ENCODE peak calls at places on chromosomes 6 and 20, in nine cellular contexts. L is fibroblast of lung; W is spleen; P is effector memory CD4-positive, alpha-beta T cell; F is suprapubic skin; Y is A673; H is PC-3; D is aorta; Q is CD8-positive, alpha-beta T cell. O is an unnamed sample. For H3K36me3, the result is how much of the 10 kb centered on the place peaks cover.

GRCh38 chr6:157223021-157223430 is 100.3 kb downstream of the TMEM242 start:
- DNase-seq in D (no peak), Y (no peak), H (peak), W (peak), F (peak), P (no peak), L (no peak), Q (no peak), O (no peak)

GRCh38 chr6:10248378-10248843 is 166.5 kb downstream of the TFAP2A start:
- DNase-seq in W (no peak), P (no peak), L (peak), H (peak), Q (no peak), F (no peak), D (no peak), Y (peak), O (no peak)

GRCh38 chr20:22579119-22579427 is 5.3 kb downstream of the FOXA2 start:
- DNase-seq in D (no peak), P (no peak), Q (no peak), Y (no peak), L (no peak), F (no peak), W (no peak), H (no peak), O (no peak)

GRCh38 chr6:130993292-130993765 is 69.7 kb downstream of the EPB41L2 start:
- DNase-seq in Y (no peak), D (no peak), L (no peak), W (no peak), H (no peak), F (no peak), P (no peak), Q (no peak), O (no peak)

GRCh38 chr20:50418890-50419642 is 91.1 kb upstream of the PTPN1 start:
- DNase-seq in P (no peak), W (no peak), D (no peak), F (no peak), L (no peak), H (no peak), Y (no peak), Q (no peak), O (no peak)

GRCh38 chr6:154510144-154510905 is at the start of gene CNKSR3:
- DNase-seq in F (peak), Q (no peak), W (peak), D (peak), L (peak), H (peak), P (no peak), Y (peak), O (peak)

GRCh38 chr6:22028403-22028802 is 268.4 kb downstream of the PRL start:
- DNase-seq in W (no peak), P (no peak), F (no peak), L (no peak), D (no peak), H (no peak), Q (no peak), Y (no peak), O (no peak)

GRCh38 chr6:88360203-88360797 is 194.2 kb upstream of the CNR1 start:
- DNase-seq in H (peak), L (peak), W (no peak), P (no peak), D (no peak), F (no peak), Q (no peak), Y (no peak), O (no peak)

GRCh38 chr20:37564388-37565133 is 36.9 kb upstream of the BLCAP start:
- DNase-seq in F (no peak), Q (no peak), L (no peak), D (no peak), H (peak), Y (peak), P (no peak), W (peak), O (peak)

GRCh38 chr20:44496976-44497375 is 21.3 kb downstream of the TTPAL start:
- DNase-seq in D (no peak), P (no peak), Q (no peak), L (peak), W (no peak), H (peak), Y (no peak), F (no peak), O (peak)

GRCh38 chr6:146855889-146856288 is 257.1 kb downstream of the ADGB start:
- DNase-seq in Y (no peak), H (no peak), F (no peak), W (no peak), L (no peak), P (no peak), Q (no peak), D (no peak), O (no peak)

GRCh38 chr20:59673998-59674445 is 69.7 kb downstream of the PHACTR3 start:
- DNase-seq in F (no peak), Y (no peak), W (no peak), P (no peak), L (no peak), H (no peak), Q (no peak), D (no peak), O (no peak)

GRCh38 chr6:17945575-17945974 is 41.9 kb downstream of the KIF13A start:
- DNase-seq in H (no peak), W (no peak), F (no peak), Y (no peak), D (no peak), L (no peak), Q (no peak), P (no peak), O (no peak)

GRCh38 chr6:160118620-160119234 is 2.9 kb upstream of the SLC22A1 start:
- DNase-seq in F (no peak), D (no peak), H (no peak), P (no peak), Q (no peak), L (no peak), W (peak), Y (no peak), O (no peak)

GRCh38 chr6:52423448-52423847 is 3.3 kb downstream of the EFHC1 start:
- DNase-seq in H (no peak), P (no peak), W (no peak), L (no peak), Q (no peak), F (no peak), D (no peak), Y (no peak), O (no peak)

GRCh38 chr6:44456070-44456965 is 68.8 kb downstream of the CDC5L start:
- DNase-seq in F (no peak), W (peak), D (no peak), L (peak), H (peak), Q (no peak), P (no peak), Y (peak), O (no peak)

GRCh38 chr6:15755555-15755954 is 92.7 kb upstream of the DTNBP1 start:
- DNase-seq in F (no peak), Y (peak), L (no peak), D (no peak), H (no peak), Q (no peak), W (no peak), P (no peak), O (no peak)

GRCh38 chr20:50721881-50722281 is 9.5 kb upstream of the PARD6B start:
- DNase-seq in D (peak), Y (no peak), P (no peak), F (peak), Q (no peak), L (no peak), H (no peak), W (no peak), O (peak)

GRCh38 chr20:13684566-13685222 is 46.0 kb upstream of the TASP1 start:
- DNase-seq in W (no peak), Q (no peak), H (no peak), P (no peak), F (no peak), D (no peak), Y (no peak), L (no peak), O (no peak)

GRCh38 chr6:118725944-118726343 is 74.6 kb upstream of the CEP85L start:
- DNase-seq in L (no peak), Y (no peak), Q (no peak), H (no peak), P (peak), F (no peak), W (no peak), D (no peak), O (no peak)

GRCh38 chr20:60035486-60035885 is 77.3 kb downstream of the CDH26 start:
- DNase-seq in F (no peak), Q (no peak), L (no peak), P (no peak), D (no peak), Y (no peak), H (no peak), W (no peak), O (peak)

GRCh38 chr6:26054937-26055669 is 32.1 kb upstream of the HFE start:
- DNase-seq in Q (peak), Y (peak), D (peak), H (peak), F (peak), W (peak), P (peak), L (peak), O (peak)

GRCh38 chr6:131065112-131065823 is 2.2 kb upstream of the EPB41L2 start:
- DNase-seq in H (peak), Q (no peak), P (no peak), W (no peak), Y (no peak), L (no peak), D (no peak), F (no peak), O (no peak)

GRCh38 chr20:11712611-11713160 is 205.0 kb upstream of the BTBD3 start:
- DNase-seq in Y (no peak), P (no peak), F (no peak), W (no peak), H (no peak), L (no peak), Q (no peak), D (no peak), O (no peak)

GRCh38 chr6:56188429-56188828 is 59.0 kb downstream of the COL21A1 start:
- DNase-seq in H (no peak), W (no peak), Q (no peak), Y (no peak), L (no peak), D (no peak), P (no peak), F (no peak), O (no peak)

GRCh38 chr20:20752712-20753111 is 40.3 kb upstream of the RALGAPA2 start:
- DNase-seq in H (no peak), P (no peak), Q (no peak), F (no peak), W (no peak), L (no peak), Y (peak), D (no peak), O (no peak)

GRCh38 chr6:143505537-143505936 is 6.0 kb downstream of the FUCA2 start:
- DNase-seq in H (no peak), F (no peak), D (no peak), L (no peak), W (no peak), Q (no peak), P (no peak), Y (no peak), O (no peak)

GRCh38 chr20:61056136-61056535 is 195.9 kb upstream of the CDH4 start:
- DNase-seq in P (no peak), F (no peak), W (no peak), Q (no peak), D (no peak), H (no peak), Y (no peak), L (no peak), O (peak)

GRCh38 chr6:1821188-1822183 is 211.8 kb downstream of the FOXC1 start:
- DNase-seq in Y (peak), P (no peak), D (no peak), W (no peak), H (no peak), Q (no peak), L (peak), F (no peak), O (no peak)

GRCh38 chr6:5504078-5504477 is 242.8 kb downstream of the FARS2 start:
- DNase-seq in P (no peak), L (no peak), Y (no peak), D (no peak), Q (no peak), H (no peak), F (no peak), W (no peak), O (no peak)

GRCh38 chr6:123526128-123526527 is 110.6 kb downstream of the TRDN start:
- DNase-seq in D (no peak), W (no peak), P (no peak), H (no peak), F (no peak), Y (no peak), Q (no peak), L (no peak), O (no peak)
- H3K36me3 ChIP-seq in D (under half), W (under half), P (under half), H (under half), F (under half), Y (under half), Q (under half), L (under half), O (under half)

GRCh38 chr6:137881522-137881886 is 14.4 kb downstream of the TNFAIP3 start:
- DNase-seq in Y (no peak), D (no peak), W (no peak), L (no peak), F (no peak), P (peak), Q (no peak), H (no peak), O (no peak)
- H3K36me3 ChIP-seq in Y (under half), D (under half), W (half or more), L (under half), F (half or more), P (half or more), Q (half or more), H (under half), O (half or more)

GRCh38 chr6:135209803-135210202 is 28.7 kb downstream of the MYB start:
- DNase-seq in Q (no peak), Y (no peak), D (no peak), W (no peak), P (no peak), F (no peak), H (no peak), L (peak), O (no peak)

GRCh38 chr6:135212935-135213334 is 31.8 kb downstream of the MYB start:
- DNase-seq in Y (no peak), W (no peak), F (no peak), L (peak), H (peak), P (no peak), D (no peak), Q (no peak), O (no peak)

GRCh38 chr6:135212020-135212806 is 31.1 kb downstream of the MYB start:
- DNase-seq in D (no peak), W (no peak), H (peak), P (no peak), Y (peak), L (peak), F (no peak), Q (no peak), O (no peak)

GRCh38 chr6:135211306-135211702 is 30.2 kb downstream of the MYB start:
- DNase-seq in D (no peak), Y (no peak), F (no peak), W (no peak), L (no peak), Q (no peak), P (no peak), H (no peak), O (no peak)

GRCh38 chr6:135210632-135211305 is 29.7 kb downstream of the MYB start:
- DNase-seq in Y (no peak), F (no peak), P (no peak), H (no peak), D (no peak), Q (no peak), L (no peak), W (no peak), O (no peak)
- H3K36me3 ChIP-seq in Y (under half), F (under half), P (under half), H (under half), D (under half), Q (under half), L (under half), W (under half), O (under half)

GRCh38 chr6:36516991-36517390 is 30.3 kb downstream of the STK38 start:
- DNase-seq in F (no peak), P (no peak), D (no peak), H (no peak), Q (no peak), Y (no peak), W (no peak), L (no peak), O (no peak)

GRCh38 chr6:36515844-36516243 is 31.4 kb downstream of the STK38 start:
- DNase-seq in P (no peak), Y (no peak), D (no peak), F (no peak), L (no peak), Q (no peak), W (no peak), H (no peak), O (no peak)

GRCh38 chr6:36519352-36519751 is 27.9 kb downstream of the STK38 start:
- DNase-seq in W (no peak), D (no peak), Y (no peak), Q (no peak), F (no peak), P (no peak), H (no peak), L (no peak), O (no peak)

GRCh38 chr6:36516559-36516958 is 30.7 kb downstream of the STK38 start:
- DNase-seq in P (no peak), W (no peak), H (no peak), Q (no peak), D (no peak), Y (no peak), F (no peak), L (no peak), O (no peak)

DNA sequence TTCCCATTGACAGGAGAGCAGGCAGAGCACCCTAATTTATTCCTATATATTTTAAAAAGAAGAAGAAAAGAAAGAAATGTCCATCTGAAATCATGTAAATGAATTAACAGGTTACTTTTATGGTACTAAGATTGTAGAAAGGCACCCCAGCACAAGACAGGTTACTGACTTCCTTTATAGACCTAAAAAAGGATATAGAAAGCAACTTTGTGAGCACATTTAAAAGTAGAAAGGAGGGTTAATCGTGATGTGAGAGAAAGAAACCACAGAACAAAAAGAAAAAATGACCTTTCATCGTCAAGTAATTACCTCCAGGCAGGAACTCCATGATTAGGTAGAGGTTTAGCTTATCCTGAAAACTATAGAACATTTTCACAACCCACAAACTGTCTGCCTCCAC is 29.9 kb downstream of the STK38 start:
- DNase-seq in H (no peak), D (no peak), F (no peak), W (no peak), P (no peak), Q (no peak), L (no peak), Y (no peak), O (no peak)
- H3K36me3 ChIP-seq in H (under half), D (under half), F (half or more), W (half or more), P (half or more), Q (under half), L (under half), Y (under half), O (under half)

GRCh38 chr6:3016473-3017280 is 17.0 kb downstream of the NQO2 start:
- DNase-seq in L (no peak), Y (no peak), H (no peak), D (no peak), W (no peak), F (no peak), P (no peak), Q (no peak), O (no peak)

GRCh38 chr6:3013901-3014674 is 14.4 kb downstream of the NQO2 start:
- DNase-seq in D (no peak), Q (no peak), W (no peak), P (no peak), H (no peak), Y (no peak), F (no peak), L (no peak), O (peak)

GRCh38 chr6:3013486-3013885 is 13.8 kb downstream of the NQO2 start:
- DNase-seq in L (peak), D (peak), F (no peak), W (peak), P (no peak), H (peak), Q (no peak), Y (no peak), O (peak)

GRCh38 chr6:3015144-3015543 is 15.4 kb downstream of the NQO2 start:
- DNase-seq in L (no peak), Q (no peak), Y (no peak), F (no peak), H (no peak), D (no peak), P (no peak), W (no peak), O (peak)

DNA sequence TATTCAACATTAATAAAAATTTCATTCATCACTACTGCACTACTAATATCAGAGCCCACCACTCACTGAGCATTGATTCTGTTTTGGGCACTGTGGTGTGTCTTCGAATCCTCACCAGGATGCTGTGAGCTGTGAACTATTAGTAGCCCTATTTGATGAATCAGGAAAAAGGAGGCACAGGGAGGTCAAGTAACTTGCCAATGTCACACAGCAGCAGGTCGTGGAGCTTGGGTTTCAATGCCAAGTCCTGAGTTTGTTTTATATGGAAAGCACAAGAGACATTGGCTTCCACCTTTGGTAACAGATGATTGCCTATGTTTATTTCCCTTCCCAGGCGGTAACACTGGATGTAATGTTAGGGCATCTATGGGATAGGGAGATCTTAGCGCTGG is 15.0 kb downstream of the NQO2 start:
- DNase-seq in Y (no peak), Q (no peak), L (no peak), F (no peak), D (no peak), P (no peak), W (no peak), H (no peak), O (no peak)
- H3K36me3 ChIP-seq in Y (half or more), Q (under half), L (under half), F (half or more), D (under half), P (under half), W (under half), H (half or more), O (under half)

DNA sequence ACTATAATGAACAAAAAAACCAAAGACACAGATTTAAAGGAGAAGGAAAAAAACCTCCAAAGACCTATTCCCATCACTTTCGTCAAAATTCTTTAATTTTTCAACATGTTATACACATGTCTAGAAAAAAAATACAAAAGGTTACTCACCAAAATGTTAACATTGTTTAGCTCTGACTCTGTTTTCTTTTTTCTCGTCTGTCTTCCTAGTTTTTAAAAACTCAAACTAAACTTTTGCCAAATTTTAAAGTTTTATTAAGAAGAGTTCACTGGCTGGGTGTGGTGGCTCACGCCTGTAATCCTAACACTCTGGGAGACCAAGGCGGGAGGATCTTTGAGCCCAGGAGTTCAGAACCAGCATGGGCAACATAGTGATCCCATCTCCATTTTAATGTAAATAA is 10.8 kb downstream of the MCUR1 start:
- DNase-seq in Y (no peak), L (no peak), F (no peak), H (no peak), P (no peak), W (no peak), Q (no peak), D (no peak), O (no peak)
- H3K36me3 ChIP-seq in Y (under half), L (under half), F (under half), H (under half), P (under half), W (under half), Q (under half), D (under half), O (half or more)

GRCh38 chr20:62900692-62901584 is 25.4 kb downstream of the DIDO1 start:
- DNase-seq in Q (no peak), P (no peak), W (no peak), Y (no peak), F (peak), D (no peak), L (peak), H (peak), O (peak)

GRCh38 chr20:62900052-62900691 is 26.1 kb downstream of the DIDO1 start:
- DNase-seq in P (peak), Q (peak), Y (peak), W (peak), F (peak), H (peak), D (peak), L (peak), O (peak)

GRCh38 chr20:62905536-62906117 is 20.7 kb downstream of the DIDO1 start:
- DNase-seq in P (no peak), L (no peak), H (no peak), Y (no peak), W (no peak), D (no peak), F (no peak), Q (no peak), O (peak)

GRCh38 chr20:62901891-62902290 is 24.4 kb downstream of the DIDO1 start:
- DNase-seq in H (no peak), D (no peak), W (no peak), L (no peak), P (no peak), F (peak), Y (no peak), Q (no peak), O (peak)

GRCh38 chr20:62902926-62903615 is 23.2 kb downstream of the DIDO1 start:
- DNase-seq in D (no peak), W (no peak), F (no peak), L (peak), H (peak), P (no peak), Y (no peak), Q (no peak), O (peak)
- H3K36me3 ChIP-seq in D (under half), W (half or more), F (half or more), L (under half), H (half or more), P (half or more), Y (half or more), Q (half or more), O (half or more)

O was measured in RWPE2.